ENCODE peak calls at places on chromosomes 13 and 19, in four cellular contexts. One of them, this sample, is unnamed.

GRCh38 chr19:17762505-17763229 is 11.4 kb downstream of the FCHO1 start:
- DNase-seq in activated CD4-positive, alpha-beta T cell treated with anti-CD3 and anti-CD28 coated beads, Interleukin-2, amount 50 U/mL, for 24 hours: no peak
- DNase-seq in heart left ventricle: no peak
- DNase-seq in caudate nucleus: peak
- DNase-seq in this sample: no peak

GRCh38 chr19:37362733-37363132 is 8.2 kb upstream of the ZNF527 start:
- DNase-seq in caudate nucleus: no peak
- DNase-seq in heart left ventricle: no peak
- DNase-seq in activated CD4-positive, alpha-beta T cell treated with anti-CD3 and anti-CD28 coated beads, Interleukin-2, amount 50 U/mL, for 24 hours: no peak
- DNase-seq in this sample: no peak

GRCh38 chr19:49224856-49225255 is 67.3 kb downstream of the TRPM4 start:
- DNase-seq in caudate nucleus: peak
- DNase-seq in activated CD4-positive, alpha-beta T cell treated with anti-CD3 and anti-CD28 coated beads, Interleukin-2, amount 50 U/mL, for 24 hours: no peak
- DNase-seq in heart left ventricle: peak
- DNase-seq in this sample: no peak

GRCh38 chr19:2164020-2164988 is 571 bp downstream of the DOT1L start:
- DNase-seq in caudate nucleus: no peak
- DNase-seq in activated CD4-positive, alpha-beta T cell treated with anti-CD3 and anti-CD28 coated beads, Interleukin-2, amount 50 U/mL, for 24 hours: no peak
- DNase-seq in heart left ventricle: no peak
- DNase-seq in this sample: no peak

GRCh38 chr19:12913871-12914690 is 5.0 kb downstream of the SYCE2 start:
- DNase-seq in activated CD4-positive, alpha-beta T cell treated with anti-CD3 and anti-CD28 coated beads, Interleukin-2, amount 50 U/mL, for 24 hours: peak
- DNase-seq in heart left ventricle: no peak
- DNase-seq in caudate nucleus: peak
- DNase-seq in this sample: no peak

GRCh38 chr13:110807546-110807945 is 94.0 kb downstream of the ING1 start:
- DNase-seq in activated CD4-positive, alpha-beta T cell treated with anti-CD3 and anti-CD28 coated beads, Interleukin-2, amount 50 U/mL, for 24 hours: no peak
- DNase-seq in heart left ventricle: no peak
- DNase-seq in caudate nucleus: no peak
- DNase-seq in this sample: no peak

GRCh38 chr13:47708386-47708785 is 292.7 kb downstream of the SUCLA2 start:
- DNase-seq in heart left ventricle: no peak
- DNase-seq in caudate nucleus: no peak
- DNase-seq in activated CD4-positive, alpha-beta T cell treated with anti-CD3 and anti-CD28 coated beads, Interleukin-2, amount 50 U/mL, for 24 hours: no peak
- DNase-seq in this sample: no peak

GRCh38 chr19:44694184-44694579 is 4.8 kb upstream of the CEACAM16 start:
- DNase-seq in activated CD4-positive, alpha-beta T cell treated with anti-CD3 and anti-CD28 coated beads, Interleukin-2, amount 50 U/mL, for 24 hours: no peak
- DNase-seq in caudate nucleus: no peak
- DNase-seq in heart left ventricle: no peak
- DNase-seq in this sample: no peak

GRCh38 chr19:42693760-42694350 is 46.4 kb downstream of the PSG3 start:
- DNase-seq in activated CD4-positive, alpha-beta T cell treated with anti-CD3 and anti-CD28 coated beads, Interleukin-2, amount 50 U/mL, for 24 hours: no peak
- DNase-seq in heart left ventricle: no peak
- DNase-seq in caudate nucleus: no peak
- DNase-seq in this sample: no peak

GRCh38 chr19:38394488-38394887 is 6.0 kb downstream of the SPRED3 start:
- DNase-seq in caudate nucleus: no peak
- DNase-seq in heart left ventricle: no peak
- DNase-seq in activated CD4-positive, alpha-beta T cell treated with anti-CD3 and anti-CD28 coated beads, Interleukin-2, amount 50 U/mL, for 24 hours: peak
- DNase-seq in this sample: no peak

GRCh38 chr13:65292488-65292901 is 1937.6 kb downstream of the PCDH9 start:
- DNase-seq in activated CD4-positive, alpha-beta T cell treated with anti-CD3 and anti-CD28 coated beads, Interleukin-2, amount 50 U/mL, for 24 hours: no peak
- DNase-seq in heart left ventricle: no peak
- DNase-seq in caudate nucleus: peak
- DNase-seq in this sample: no peak

GRCh38 chr13:102182170-102182569 is 219.7 kb downstream of the FGF14 start:
- DNase-seq in heart left ventricle: no peak
- DNase-seq in caudate nucleus: no peak
- DNase-seq in activated CD4-positive, alpha-beta T cell treated with anti-CD3 and anti-CD28 coated beads, Interleukin-2, amount 50 U/mL, for 24 hours: no peak
- DNase-seq in this sample: no peak

GRCh38 chr19:9969688-9969975 is 33.3 kb upstream of the OLFM2 start:
- DNase-seq in caudate nucleus: no peak
- DNase-seq in heart left ventricle: no peak
- DNase-seq in activated CD4-positive, alpha-beta T cell treated with anti-CD3 and anti-CD28 coated beads, Interleukin-2, amount 50 U/mL, for 24 hours: no peak
- DNase-seq in this sample: no peak

GRCh38 chr13:113500530-113501265 is 10.2 kb upstream of the DCUN1D2 start:
- DNase-seq in activated CD4-positive, alpha-beta T cell treated with anti-CD3 and anti-CD28 coated beads, Interleukin-2, amount 50 U/mL, for 24 hours: no peak
- DNase-seq in caudate nucleus: no peak
- DNase-seq in heart left ventricle: peak
- DNase-seq in this sample: no peak

GRCh38 chr19:8571006-8571411 is 6.2 kb downstream of the MYO1F start:
- DNase-seq in activated CD4-positive, alpha-beta T cell treated with anti-CD3 and anti-CD28 coated beads, Interleukin-2, amount 50 U/mL, for 24 hours: no peak
- DNase-seq in caudate nucleus: no peak
- DNase-seq in heart left ventricle: peak
- DNase-seq in this sample: no peak

GRCh38 chr19:32976223-32976805 is 4.3 kb downstream of the FAAP24 start:
- DNase-seq in heart left ventricle: peak
- DNase-seq in activated CD4-positive, alpha-beta T cell treated with anti-CD3 and anti-CD28 coated beads, Interleukin-2, amount 50 U/mL, for 24 hours: peak
- DNase-seq in caudate nucleus: peak
- DNase-seq in this sample: no peak

GRCh38 chr13:28540612-28541011 is 45.7 kb upstream of the FLT1 start:
- DNase-seq in heart left ventricle: no peak
- DNase-seq in caudate nucleus: no peak
- DNase-seq in activated CD4-positive, alpha-beta T cell treated with anti-CD3 and anti-CD28 coated beads, Interleukin-2, amount 50 U/mL, for 24 hours: no peak
- DNase-seq in this sample: no peak

GRCh38 chr19:8577247-8577646 is at the start of gene MYO1F:
- DNase-seq in caudate nucleus: no peak
- DNase-seq in activated CD4-positive, alpha-beta T cell treated with anti-CD3 and anti-CD28 coated beads, Interleukin-2, amount 50 U/mL, for 24 hours: no peak
- DNase-seq in heart left ventricle: peak
- DNase-seq in this sample: no peak

GRCh38 chr13:98022210-98022609 is 68.7 kb downstream of the IPO5 start:
- DNase-seq in activated CD4-positive, alpha-beta T cell treated with anti-CD3 and anti-CD28 coated beads, Interleukin-2, amount 50 U/mL, for 24 hours: no peak
- DNase-seq in caudate nucleus: peak
- DNase-seq in heart left ventricle: no peak
- DNase-seq in this sample: no peak

GRCh38 chr13:39196957-39197644 is 158.8 kb downstream of the NHLRC3 start:
- DNase-seq in caudate nucleus: no peak
- DNase-seq in heart left ventricle: no peak
- DNase-seq in activated CD4-positive, alpha-beta T cell treated with anti-CD3 and anti-CD28 coated beads, Interleukin-2, amount 50 U/mL, for 24 hours: no peak
- DNase-seq in this sample: no peak

GRCh38 chr13:98990701-98991100 is 12.8 kb upstream of the DOCK9 start:
- DNase-seq in caudate nucleus: no peak
- DNase-seq in activated CD4-positive, alpha-beta T cell treated with anti-CD3 and anti-CD28 coated beads, Interleukin-2, amount 50 U/mL, for 24 hours: no peak
- DNase-seq in heart left ventricle: no peak
- DNase-seq in this sample: no peak

GRCh38 chr13:92913840-92914239 is 312.8 kb upstream of the GPC6 start:
- DNase-seq in caudate nucleus: no peak
- DNase-seq in activated CD4-positive, alpha-beta T cell treated with anti-CD3 and anti-CD28 coated beads, Interleukin-2, amount 50 U/mL, for 24 hours: no peak
- DNase-seq in heart left ventricle: no peak
- DNase-seq in this sample: no peak

GRCh38 chr13:33152389-33152788 is 133.2 kb downstream of the STARD13 start:
- DNase-seq in heart left ventricle: no peak
- DNase-seq in caudate nucleus: no peak
- DNase-seq in activated CD4-positive, alpha-beta T cell treated with anti-CD3 and anti-CD28 coated beads, Interleukin-2, amount 50 U/mL, for 24 hours: no peak
- DNase-seq in this sample: no peak

GRCh38 chr13:95471960-95472359 is 80.6 kb upstream of the CLDN10 start:
- DNase-seq in activated CD4-positive, alpha-beta T cell treated with anti-CD3 and anti-CD28 coated beads, Interleukin-2, amount 50 U/mL, for 24 hours: no peak
- DNase-seq in caudate nucleus: no peak
- DNase-seq in heart left ventricle: no peak
- DNase-seq in this sample: no peak

GRCh38 chr19:12965017-12965811 is 4.2 kb upstream of the DAND5 start:
- DNase-seq in caudate nucleus: peak
- DNase-seq in activated CD4-positive, alpha-beta T cell treated with anti-CD3 and anti-CD28 coated beads, Interleukin-2, amount 50 U/mL, for 24 hours: peak
- DNase-seq in heart left ventricle: peak
- DNase-seq in this sample: no peak

GRCh38 chr19:15252398-15253018 is 20.3 kb upstream of the EPHX3 start:
- DNase-seq in caudate nucleus: peak
- DNase-seq in activated CD4-positive, alpha-beta T cell treated with anti-CD3 and anti-CD28 coated beads, Interleukin-2, amount 50 U/mL, for 24 hours: no peak
- DNase-seq in heart left ventricle: no peak
- DNase-seq in this sample: no peak

This sample was measured in cortex of kidney.